ENCODE peak calls at places on chromosomes 2 and 18, in five cellular contexts. B, D, R, N and W are unnamed samples.
A peak's percentile ranks its signal among the peaks of the same experiment; 100 is the strongest.

GRCh38 chr2:113791697-113792590 is 35.5 kb upstream of the SLC35F5 start:
- DNase-seq in B (no peak), R (no peak), N (no peak), D (no peak), W (no peak)

GRCh38 chr2:234091432-234091879 is 41.0 kb downstream of the SPP2 start:
- DNase-seq in R (no peak), N (no peak), B (no peak), D (peak; percentile 2), W (no peak)

GRCh38 chr2:23007836-23008235 is 377.1 kb upstream of the KLHL29 start:
- DNase-seq in N (no peak), R (no peak), D (no peak), B (no peak), W (no peak)

GRCh38 chr2:128245816-128246215 is 72.9 kb downstream of the HS6ST1 start:
- DNase-seq in N (no peak), B (no peak), R (no peak), D (no peak), W (no peak)

GRCh38 chr2:132421198-132421780 is 4.7 kb downstream of the GPR39 start:
- DNase-seq in D (peak; percentile 40), N (no peak), B (no peak), R (no peak), W (no peak)

GRCh38 chr2:27705851-27706622 is 42.3 kb downstream of the SLC4A1AP start:
- DNase-seq in D (peak; percentile 99), N (peak; percentile 86), B (peak; percentile 68), R (peak; percentile 63), W (no peak)

GRCh38 chr2:6650311-6650710 is 215.4 kb downstream of the CMPK2 start:
- DNase-seq in N (no peak), B (no peak), R (no peak), D (no peak), W (no peak)

GRCh38 chr2:95333888-95334338 is 36.8 kb downstream of the KCNIP3 start:
- DNase-seq in N (no peak), D (peak; percentile 51), B (peak; percentile 60), R (peak; percentile 73), W (no peak)

GRCh38 chr2:43233218-43234212 is 7.1 kb upstream of the ZFP36L2 start:
- DNase-seq in R (no peak), N (no peak), D (no peak), B (no peak), W (no peak)

GRCh38 chr18:37734406-37734805 is 168.8 kb upstream of the CELF4 start:
- DNase-seq in B (no peak), D (no peak), N (no peak), R (no peak), W (no peak)

GRCh38 chr18:39842042-39842791 is 2112.8 kb upstream of the PIK3C3 start:
- DNase-seq in R (no peak), N (no peak), B (no peak), D (no peak), W (no peak)

GRCh38 chr2:129319422-129319717 is 660.1 kb upstream of the RAB6C start:
- DNase-seq in N (no peak), R (no peak), B (no peak), D (no peak), W (no peak)

GRCh38 chr2:71385008-71385407 is 53.4 kb downstream of the ZNF638 start:
- DNase-seq in D (peak; percentile 89), N (peak; percentile 58), R (no peak), B (peak; percentile 7), W (no peak)

GRCh38 chr2:160394153-160394552 is 99.5 kb downstream of the RBMS1 start:
- DNase-seq in N (no peak), D (no peak), B (no peak), R (no peak), W (no peak)

GRCh38 chr2:70553334-70553583 is 367 bp downstream of the TGFA start:
- DNase-seq in R (peak; percentile 62), N (no peak), B (peak; percentile 70), D (no peak), W (peak; percentile 3)

GRCh38 chr2:172230301-172230700 is 127.6 kb upstream of the DLX2 start:
- DNase-seq in D (no peak), R (no peak), B (no peak), N (no peak), W (no peak)

GRCh38 chr2:184783576-184783975 is 185.2 kb downstream of the ZNF804A start:
- DNase-seq in D (no peak), B (no peak), N (no peak), R (no peak), W (no peak)

GRCh38 chr2:46481541-46482193 is 2.3 kb downstream of the TMEM247 start:
- DNase-seq in N (peak; percentile 36), R (no peak), B (peak; percentile 31), D (peak; percentile 80), W (no peak)

GRCh38 chr2:45904267-45904921 is 252.9 kb downstream of the PRKCE start:
- DNase-seq in N (no peak), D (no peak), B (no peak), R (no peak), W (no peak)

GRCh38 chr2:42567806-42568429 is 514 bp upstream of the MTA3 start:
- DNase-seq in N (no peak), R (peak; percentile 72), B (peak; percentile 63), D (no peak), W (no peak)

GRCh38 chr2:177983183-177983788 is 89.3 kb downstream of the PDE11A start:
- DNase-seq in R (peak; percentile 16), N (peak; percentile 47), B (peak; percentile 69), D (peak; percentile 72), W (no peak)

GRCh38 chr2:172888704-172889103 is 153.1 kb downstream of the RAPGEF4 start:
- DNase-seq in R (no peak), B (no peak), D (no peak), N (no peak), W (no peak)

GRCh38 chr2:138500592-138501426 is 761 bp upstream of the SPOPL start:
- DNase-seq in D (no peak), N (no peak), B (no peak), R (peak; percentile 31), W (no peak)

GRCh38 chr2:128291844-128292598 is 26.6 kb downstream of the HS6ST1 start:
- DNase-seq in R (no peak), N (no peak), D (no peak), B (no peak), W (no peak)

DNA sequence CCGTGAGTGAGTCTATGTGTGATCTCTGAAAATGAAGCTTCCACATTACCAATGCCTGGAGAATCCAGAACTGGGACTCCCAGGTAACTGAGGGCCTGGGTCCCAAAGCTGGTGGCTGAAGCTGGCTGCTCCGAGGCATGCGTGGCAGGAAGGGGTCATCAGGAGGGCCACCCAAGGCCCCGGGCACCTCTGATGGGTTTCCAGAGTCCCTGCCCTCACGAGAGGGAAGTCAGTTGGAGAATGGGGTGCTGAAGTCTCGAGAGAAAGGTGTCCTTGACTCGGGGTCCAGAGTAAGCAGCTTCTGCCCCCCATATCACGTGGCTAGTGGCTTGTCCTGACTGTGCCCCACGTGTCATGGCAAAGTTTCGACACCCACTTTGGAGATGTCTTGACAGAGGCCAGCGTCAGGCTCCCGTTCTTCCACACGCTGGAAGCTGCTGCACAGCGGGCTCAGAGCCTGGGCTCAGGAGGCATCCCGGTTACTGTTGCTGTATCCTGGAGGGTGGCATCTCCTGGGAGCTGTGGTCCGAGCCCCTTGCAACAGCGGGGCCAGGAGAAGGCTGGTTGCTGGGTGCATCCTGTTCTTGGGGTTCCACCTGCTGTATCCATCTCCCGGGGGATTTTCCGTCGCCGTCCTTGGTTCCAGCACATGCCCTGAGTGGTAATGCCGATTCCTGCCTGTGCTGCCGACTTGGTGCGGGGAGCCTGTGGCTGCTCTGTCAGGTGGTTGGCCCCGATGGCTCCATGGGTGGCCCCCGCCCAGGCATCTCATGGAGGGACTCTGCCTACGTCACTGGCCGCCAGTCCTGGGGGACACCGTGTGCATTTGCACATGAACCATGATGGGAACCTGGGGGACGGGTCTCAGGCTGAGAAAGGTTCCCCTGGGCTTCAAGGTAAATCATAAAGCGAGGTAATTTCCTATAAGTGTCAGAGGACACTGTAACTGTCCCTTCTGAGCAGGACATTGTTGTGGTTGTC is 183.3 kb upstream of the HDAC4 start:
- DNase-seq in N (no peak), D (no peak), R (no peak), B (no peak), W (no peak)
- TF ChIP-seq CTCF in N (no peak), D (no peak), R (no peak), B (no peak), W (no peak)

DNA sequence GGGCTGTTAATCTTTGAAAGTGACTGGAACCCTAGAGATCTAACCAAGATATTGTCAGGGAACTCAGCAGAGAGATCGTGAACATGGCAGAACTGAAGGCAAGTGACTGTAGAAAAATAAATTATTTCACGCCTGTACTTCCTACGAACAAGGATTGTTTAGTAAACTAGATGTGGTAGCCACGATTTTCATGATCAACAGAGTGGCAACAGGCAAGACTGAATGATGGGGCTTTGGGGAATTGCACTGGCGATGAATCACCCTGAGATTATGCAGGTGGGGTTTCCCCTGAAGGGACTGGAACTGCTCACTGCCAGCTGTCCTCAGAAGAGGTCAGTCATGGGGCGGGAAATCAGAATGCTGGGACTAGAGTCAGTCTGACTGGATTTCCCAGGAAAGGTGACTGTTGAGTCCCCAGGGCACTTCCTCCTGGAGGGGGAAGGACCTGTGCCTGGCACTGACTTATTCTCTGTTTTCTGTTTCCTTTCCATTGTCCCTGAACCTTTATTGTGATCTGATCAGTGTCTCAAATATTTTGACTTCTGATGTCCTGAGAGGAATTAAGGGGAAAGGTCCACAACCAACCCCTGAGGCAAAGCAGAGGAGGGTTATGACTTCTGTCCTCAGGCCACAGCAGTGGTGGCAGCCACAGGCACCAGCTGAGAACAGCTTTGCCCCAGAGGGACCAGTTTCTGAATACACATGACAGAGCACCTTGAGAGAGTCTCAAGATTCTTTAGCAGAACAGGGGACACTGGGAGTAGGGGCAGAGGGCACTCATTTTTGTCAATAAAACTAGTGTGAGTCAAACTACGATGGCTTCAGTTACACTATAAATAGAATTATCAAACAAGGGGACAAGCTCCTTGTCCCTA is 70.0 kb downstream of the NAB1 start:
- DNase-seq in B (peak; percentile 82), R (peak; percentile 13), D (peak; percentile 93), N (peak; percentile 18), W (no peak)
- TF ChIP-seq CTCF in B (no peak), R (no peak), D (no peak), N (no peak), W (no peak)

GRCh38 chr2:140248623-140249022 is 1468.4 kb upstream of the NXPH2 start:
- DNase-seq in N (no peak), B (no peak), D (peak; percentile 7), R (no peak), W (no peak)

GRCh38 chr2:140247451-140248205 is 1467.4 kb upstream of the NXPH2 start:
- DNase-seq in B (no peak), D (peak; percentile 27), R (no peak), N (no peak), W (no peak)

GRCh38 chr2:140246957-140247356 is 1466.8 kb upstream of the NXPH2 start:
- DNase-seq in R (no peak), B (no peak), D (no peak), N (no peak), W (no peak)

GRCh38 chr2:140246058-140246457 is 1465.9 kb upstream of the NXPH2 start:
- DNase-seq in N (no peak), D (no peak), R (no peak), B (no peak), W (no peak)

DNA sequence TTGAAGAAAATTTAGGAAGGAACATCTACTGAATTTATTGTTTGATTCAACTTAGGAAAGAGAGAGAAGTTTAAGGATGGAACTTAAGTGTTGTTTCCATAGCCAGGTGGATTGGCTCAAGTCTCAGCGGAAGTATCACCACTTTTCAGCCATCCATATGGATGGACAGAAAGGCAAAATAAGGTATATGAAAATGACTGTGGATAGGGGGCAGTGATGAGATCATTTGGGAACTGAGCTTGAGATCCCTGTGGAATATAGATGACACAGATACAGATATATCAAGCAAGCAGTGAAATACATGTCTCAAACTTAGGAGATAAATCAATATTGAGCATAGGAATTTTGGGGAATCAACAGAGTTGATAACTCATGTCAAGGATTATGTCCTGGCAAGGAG is 1462.7 kb upstream of the NXPH2 start:
- DNase-seq in B (no peak), R (no peak), D (no peak), N (no peak), W (no peak)
- TF ChIP-seq CTCF in B (no peak), R (no peak), D (no peak), N (peak; percentile 7), W (no peak)

GRCh38 chr2:199850718-199851498 is at the start of gene FTCDNL1:
- DNase-seq in R (peak; percentile 81), N (no peak), B (peak; percentile 81), D (peak; percentile 42), W (peak; percentile 55)
- TF ChIP-seq CTCF in R (peak; percentile 59), N (peak; percentile 70), B (peak; percentile 68), D (peak; percentile 58), W (peak; percentile 65)